ENCODE peak calls at places on chromosomes 16 and 17, in five cellular contexts. U is body of pancreas, V is endothelial cell, M is Calu3, B is astrocyte of the cerebellum. L is an unnamed sample.

GRCh38 chr17:56891751-56892150 is 22.1 kb downstream of the TRIM25 start:
- DNase-seq in U (peak; percentile 51), B (no peak), V (peak; percentile 44), M (no peak), L (peak; percentile 52)

GRCh38 chr16:66538910-66539309 is 11.0 kb downstream of the TK2 start:
- DNase-seq in V (no peak), B (no peak), U (no peak), M (no peak), L (no peak)

GRCh38 chr17:83107656-83108048 is 28.2 kb downstream of the METRNL start:
- DNase-seq in B (no peak), V (no peak), U (no peak), M (no peak), L (no peak)

GRCh38 chr17:45175759-45176140 is 14.1 kb downstream of the HEXIM2 start:
- DNase-seq in B (no peak), M (no peak), V (no peak), U (no peak), L (no peak)

GRCh38 chr17:17032131-17032692 is 10.0 kb upstream of the MPRIP start:
- DNase-seq in U (peak; percentile 67), M (peak; percentile 73), B (peak; percentile 15), V (no peak), L (no peak)

GRCh38 chr17:2967515-2967914 is 95.9 kb downstream of the OR1D5 start:
- DNase-seq in M (no peak), B (no peak), U (no peak), V (no peak), L (peak; percentile 1)

GRCh38 chr16:65731840-65732239 is 610.0 kb upstream of the CDH11 start:
- DNase-seq in V (no peak), M (no peak), B (no peak), U (no peak), L (no peak)

GRCh38 chr16:88387941-88388627 is 5.3 kb downstream of the ZNF469 start:
- DNase-seq in B (no peak), M (peak; percentile 96), U (peak; percentile 66), V (no peak), L (no peak)

GRCh38 chr16:83470406-83470805 is 337.4 kb upstream of the HSBP1 start:
- DNase-seq in B (peak; percentile 23), V (no peak), M (no peak), U (no peak), L (no peak)

GRCh38 chr17:17051791-17052461 is 9.7 kb downstream of the MPRIP start:
- DNase-seq in U (peak; percentile 36), M (no peak), B (no peak), V (no peak), L (no peak)

GRCh38 chr17:66661411-66661843 is 173.5 kb upstream of the CACNG5 start:
- DNase-seq in U (no peak), V (no peak), M (peak; percentile 75), B (no peak), L (no peak)

GRCh38 chr17:77802811-77803220 is 155.7 kb upstream of the TNRC6C start:
- DNase-seq in M (no peak), B (no peak), U (no peak), V (peak; percentile 34), L (no peak)

GRCh38 chr16:50303605-50304466 is 37.5 kb downstream of the ADCY7 start:
- DNase-seq in V (no peak), M (no peak), U (peak; percentile 9), B (no peak), L (peak; percentile 10)

GRCh38 chr16:9235837-9236236 is 144.4 kb downstream of the HAPSTR1 start:
- DNase-seq in V (no peak), U (no peak), B (no peak), M (no peak), L (no peak)

GRCh38 chr17:73822371-73822770 is 178.1 kb upstream of the SDK2 start:
- DNase-seq in B (no peak), U (no peak), V (no peak), M (no peak), L (no peak)

GRCh38 chr17:30995347-30995746 is 24.5 kb downstream of the RNF135 start:
- DNase-seq in U (no peak), B (no peak), M (no peak), V (no peak), L (no peak)

GRCh38 chr17:37045271-37045946 is 96.7 kb downstream of the AATF start:
- DNase-seq in B (no peak), V (no peak), M (no peak), U (no peak), L (no peak)

GRCh38 chr16:25411376-25412081 is 153.9 kb upstream of the ZKSCAN2 start:
- DNase-seq in B (no peak), M (no peak), V (no peak), U (no peak), L (no peak)

GRCh38 chr17:46020023-46020735 is 21.1 kb downstream of the STH start:
- DNase-seq in V (no peak), M (no peak), U (no peak), B (no peak), L (peak; percentile 77)

GRCh38 chr16:10562361-10562899 is 18.0 kb downstream of the EMP2 start:
- DNase-seq in B (no peak), V (no peak), M (no peak), U (no peak), L (no peak)

GRCh38 chr17:51397361-51398127 is 137.2 kb downstream of the UTP18 start:
- DNase-seq in M (no peak), V (no peak), B (peak; percentile 82), U (no peak), L (no peak)

GRCh38 chr17:47204722-47205418 is 4.3 kb upstream of the MYL4 start:
- DNase-seq in U (no peak), B (no peak), V (no peak), M (no peak), L (no peak)

GRCh38 chr16:31242197-31242596 is 17.6 kb upstream of the ITGAM start:
- DNase-seq in M (no peak), U (no peak), B (no peak), V (no peak), L (no peak)

GRCh38 chr17:55341432-55341831 is 76.7 kb downstream of the HLF start:
- DNase-seq in M (no peak), B (no peak), U (no peak), V (no peak), L (no peak)

GRCh38 chr16:89723279-89724250 is 2.2 kb downstream of the ZNF276 start:
- DNase-seq in U (no peak), M (no peak), V (no peak), B (no peak), L (peak; percentile 78)

GRCh38 chr16:78553268-78554044 is 454.0 kb downstream of the WWOX start:
- DNase-seq in U (no peak), V (no peak), M (no peak), B (no peak), L (no peak)

GRCh38 chr16:68064791-68065365 is 20.3 kb upstream of the NFATC3 start:
- DNase-seq in M (peak; percentile 84), U (peak; percentile 68), B (peak; percentile 39), V (peak; percentile 82), L (peak; percentile 64)

GRCh38 chr16:53822936-53823529 is 119.1 kb downstream of the FTO start:
- DNase-seq in U (no peak), M (no peak), V (no peak), B (no peak), L (no peak)

GRCh38 chr17:72576289-72576759 is 455.5 kb downstream of the SOX9 start:
- DNase-seq in U (no peak), V (no peak), M (no peak), B (no peak), L (no peak)

GRCh38 chr16:85316321-85316919 is 204.1 kb upstream of the CIBAR2 start:
- DNase-seq in B (no peak), V (peak; percentile 84), M (peak; percentile 84), U (peak; percentile 81), L (peak; percentile 35)

GRCh38 chr17:43832976-43833829 is at the start of gene MPP3:
- DNase-seq in V (peak; percentile 48), B (no peak), U (peak; percentile 64), M (peak; percentile 87), L (peak; percentile 27)

GRCh38 chr17:1898872-1899271 is 69.1 kb downstream of the RPA1 start:
- DNase-seq in B (no peak), V (no peak), M (no peak), U (no peak), L (no peak)
- TF ChIP-seq CTCF in B (no peak), V (no peak), M (no peak), U (no peak), L (no peak)

GRCh38 chr17:80845863-80846671 is 145.6 kb upstream of the CHMP6 start:
- DNase-seq in B (no peak), U (peak; percentile 49), V (no peak), M (no peak), L (no peak)
- TF ChIP-seq CTCF in B (no peak), U (no peak), V (no peak), M (no peak), L (no peak)

GRCh38 chr17:5706835-5707234 is 122.5 kb upstream of the NLRP1 start:
- DNase-seq in M (peak; percentile 53), B (peak; percentile 38), U (peak; percentile 44), V (peak; percentile 79), L (peak; percentile 50)
- TF ChIP-seq CTCF in M (peak; percentile 58), B (peak; percentile 93), U (peak; percentile 50), V (peak; percentile 86), L (peak; percentile 60)

GRCh38 chr17:38602862-38603785 is 2.6 kb downstream of the SRCIN1 start:
- DNase-seq in B (no peak), M (no peak), U (no peak), V (no peak), L (no peak)
- TF ChIP-seq CTCF in B (no peak), M (no peak), U (no peak), V (no peak), L (no peak)

GRCh38 chr16:75062135-75062943 is 54.2 kb downstream of the LDHD start:
- DNase-seq in U (peak; percentile 30), V (no peak), M (no peak), B (no peak), L (no peak)

GRCh38 chr16:75061677-75062076 is 54.9 kb downstream of the LDHD start:
- DNase-seq in M (no peak), V (no peak), B (no peak), U (no peak), L (no peak)

GRCh38 chr16:75063549-75064082 is 53.0 kb downstream of the LDHD start:
- DNase-seq in U (no peak), B (no peak), V (no peak), M (no peak), L (no peak)

GRCh38 chr16:75064403-75065148 is 52.0 kb downstream of the LDHD start:
- DNase-seq in V (no peak), B (no peak), M (peak; percentile 66), U (no peak), L (no peak)

GRCh38 chr16:75062944-75063444 is 53.6 kb downstream of the LDHD start:
- DNase-seq in U (no peak), V (no peak), M (no peak), B (no peak), L (no peak)
- TF ChIP-seq CTCF in U (no peak), V (no peak), M (no peak), B (no peak), L (no peak)